ENCODE peak calls at places on chromosomes 16 and 17, in four cellular contexts. One of them, this sample, is unnamed.

GRCh38 chr17:73901249-73901648 is 257.0 kb upstream of the SDK2 start:
- DNase-seq in K562: no peak
- DNase-seq in HepG2: no peak
- DNase-seq in GM12878: no peak
- DNase-seq in this sample: no peak

GRCh38 chr16:28554634-28555423 is 1.1 kb downstream of the SGF29 start:
- DNase-seq in K562: no peak
- DNase-seq in HepG2: no peak
- DNase-seq in GM12878: no peak
- DNase-seq in this sample: no peak

GRCh38 chr16:67336646-67337045 is 10.0 kb downstream of the LRRC36 start:
- DNase-seq in K562: no peak
- DNase-seq in HepG2: no peak
- DNase-seq in GM12878: no peak
- DNase-seq in this sample: no peak

GRCh38 chr17:57440522-57441269 is 184.4 kb downstream of the MSI2 start:
- DNase-seq in K562: peak
- DNase-seq in HepG2: peak
- DNase-seq in GM12878: peak
- DNase-seq in this sample: peak

GRCh38 chr16:83727018-83727417 is 80.8 kb upstream of the HSBP1 start:
- DNase-seq in K562: no peak
- DNase-seq in HepG2: no peak
- DNase-seq in GM12878: no peak
- DNase-seq in this sample: no peak

GRCh38 chr16:89171216-89172170 is at the start of gene CDH15:
- DNase-seq in K562: peak
- DNase-seq in HepG2: peak
- DNase-seq in GM12878: peak
- DNase-seq in this sample: peak

GRCh38 chr17:31825961-31826691 is 32.9 kb downstream of the COPRS start:
- DNase-seq in K562: no peak
- DNase-seq in HepG2: no peak
- DNase-seq in GM12878: no peak
- DNase-seq in this sample: peak

GRCh38 chr17:44602970-44603369 is 45.7 kb downstream of the FZD2 start:
- DNase-seq in K562: no peak
- DNase-seq in HepG2: no peak
- DNase-seq in GM12878: no peak
- DNase-seq in this sample: no peak

GRCh38 chr16:84005391-84005790 is 37.2 kb downstream of the SLC38A8 start:
- DNase-seq in K562: no peak
- DNase-seq in HepG2: no peak
- DNase-seq in GM12878: no peak
- DNase-seq in this sample: no peak

GRCh38 chr17:44607836-44608690 is 48.2 kb upstream of the MEIOC start:
- DNase-seq in K562: no peak
- DNase-seq in HepG2: peak
- DNase-seq in GM12878: no peak
- DNase-seq in this sample: peak

GRCh38 chr16:9901-10665 is 43.3 kb downstream of the POLR3K start:
- DNase-seq in K562: no peak
- DNase-seq in HepG2: no peak
- DNase-seq in GM12878: no peak
- DNase-seq in this sample: no peak

GRCh38 chr17:17021194-17021863 is 20.9 kb upstream of the MPRIP start:
- DNase-seq in K562: peak
- DNase-seq in HepG2: peak
- DNase-seq in GM12878: no peak
- DNase-seq in this sample: no peak
- TF ChIP-seq POLR2AphosphoS5 in K562: no peak
- TF ChIP-seq POLR2AphosphoS5 in HepG2: no peak
- TF ChIP-seq POLR2AphosphoS5 in GM12878: no peak
- TF ChIP-seq POLR2AphosphoS5 in this sample: no peak

GRCh38 chr16:57071840-57072541 is 20.4 kb upstream of the CPNE2 start:
- DNase-seq in K562: no peak
- DNase-seq in HepG2: no peak
- DNase-seq in GM12878: no peak
- DNase-seq in this sample: no peak
- TF ChIP-seq SMC3 in K562: no peak
- TF ChIP-seq SMC3 in HepG2: no peak
- TF ChIP-seq SMC3 in GM12878: no peak
- TF ChIP-seq SMC3 in this sample: no peak

DNA sequence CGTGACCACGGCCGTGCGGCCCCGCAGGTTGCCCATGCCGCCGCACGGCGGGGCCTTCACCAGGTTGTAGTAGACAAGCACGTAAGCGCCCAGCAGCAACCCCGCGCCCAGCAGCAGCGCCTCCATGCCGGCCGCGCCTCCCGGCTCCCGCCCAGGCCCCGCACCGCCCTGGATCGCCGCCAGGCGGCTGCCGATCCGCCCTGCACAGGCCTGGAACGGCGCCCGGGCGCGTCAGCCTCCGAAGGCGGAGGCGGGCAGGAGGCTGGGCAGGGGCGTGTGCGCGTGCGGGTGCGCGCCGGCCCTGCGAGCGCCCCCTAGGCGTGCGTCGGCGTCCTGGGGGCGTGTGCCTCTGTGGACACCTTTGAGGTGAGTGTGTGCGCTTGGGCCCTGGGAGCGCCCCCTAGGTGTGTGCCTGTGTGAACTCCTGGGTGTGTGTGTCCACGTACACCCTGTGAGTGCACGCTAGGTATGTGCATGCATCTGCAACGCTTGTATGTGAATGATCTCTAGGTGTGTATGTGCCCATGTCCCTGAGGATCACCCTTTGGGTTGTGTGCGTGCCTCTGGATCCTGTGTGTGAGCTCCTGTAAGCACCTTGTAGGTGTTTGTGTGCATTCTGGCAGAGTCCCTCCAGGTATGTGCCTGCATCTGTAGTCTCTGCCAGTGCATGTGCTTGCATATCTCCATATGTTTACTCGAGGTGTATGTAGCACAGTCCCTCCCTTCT is at the start of gene DHRS13:
- DNase-seq in K562: peak
- DNase-seq in HepG2: peak
- DNase-seq in GM12878: peak
- DNase-seq in this sample: peak
- TF ChIP-seq REST in K562: peak
- TF ChIP-seq REST in HepG2: no peak
- TF ChIP-seq REST in GM12878: no peak
- TF ChIP-seq REST in this sample: no peak

GRCh38 chr16:10601444-10602401 is 21.3 kb upstream of the EMP2 start:
- DNase-seq in K562: no peak
- DNase-seq in HepG2: peak
- DNase-seq in GM12878: no peak
- DNase-seq in this sample: no peak
- TF ChIP-seq POLR2AphosphoS5 in K562: no peak
- TF ChIP-seq POLR2AphosphoS5 in HepG2: no peak
- TF ChIP-seq POLR2AphosphoS5 in GM12878: no peak
- TF ChIP-seq POLR2AphosphoS5 in this sample: no peak

This sample was measured in SK-N-SH.